ENCODE peak calls at places on chromosomes 6 and 20, in seven cellular contexts. One of them, this sample, is unnamed. For H3K27me3, the result is how much of the 10 kb centered on the place peaks cover.

GRCh38 chr6:121158438-121158837 is 175.8 kb downstream of the TBC1D32 start:
- ATAC-seq in HepG2: no peak
- ATAC-seq in K562: no peak
- ATAC-seq in GM12878: no peak
- ATAC-seq in Panc1: no peak
- ATAC-seq in GM23338: no peak
- ATAC-seq in HCT116: no peak
- ATAC-seq in this sample: no peak

GRCh38 chr6:46674410-46674809 is 13.3 kb upstream of the TDRD6 start:
- ATAC-seq in HCT116: no peak
- ATAC-seq in HepG2: no peak
- ATAC-seq in K562: no peak
- ATAC-seq in GM23338: no peak
- ATAC-seq in GM12878: no peak
- ATAC-seq in Panc1: no peak
- ATAC-seq in this sample: no peak

GRCh38 chr6:12363651-12364381 is 73.7 kb downstream of the EDN1 start:
- ATAC-seq in K562: no peak
- ATAC-seq in GM12878: peak
- ATAC-seq in HepG2: peak
- ATAC-seq in Panc1: no peak
- ATAC-seq in HCT116: no peak
- ATAC-seq in GM23338: no peak
- ATAC-seq in this sample: peak

GRCh38 chr20:33787253-33787891 is 23.8 kb upstream of the CHMP4B start:
- ATAC-seq in HepG2: no peak
- ATAC-seq in GM12878: no peak
- ATAC-seq in GM23338: no peak
- ATAC-seq in HCT116: no peak
- ATAC-seq in K562: no peak
- ATAC-seq in Panc1: no peak
- ATAC-seq in this sample: no peak

GRCh38 chr20:57013741-57014140 is 252.7 kb downstream of the BMP7 start:
- ATAC-seq in GM23338: peak
- ATAC-seq in HCT116: no peak
- ATAC-seq in HepG2: peak
- ATAC-seq in K562: peak
- ATAC-seq in Panc1: no peak
- ATAC-seq in GM12878: no peak
- ATAC-seq in this sample: no peak

GRCh38 chr20:62832951-62833391 is 16.1 kb downstream of the COL9A3 start:
- ATAC-seq in HCT116: peak
- ATAC-seq in HepG2: peak
- ATAC-seq in GM12878: peak
- ATAC-seq in Panc1: no peak
- ATAC-seq in GM23338: peak
- ATAC-seq in K562: no peak
- ATAC-seq in this sample: peak

GRCh38 chr6:17768388-17768787 is 61.7 kb upstream of the NUP153 start:
- ATAC-seq in GM23338: peak
- ATAC-seq in HCT116: no peak
- ATAC-seq in HepG2: peak
- ATAC-seq in K562: peak
- ATAC-seq in Panc1: no peak
- ATAC-seq in GM12878: no peak
- ATAC-seq in this sample: no peak

GRCh38 chr6:149636116-149636515 is 12.4 kb downstream of the KATNA1 start:
- ATAC-seq in HCT116: peak
- ATAC-seq in GM23338: no peak
- ATAC-seq in Panc1: no peak
- ATAC-seq in K562: no peak
- ATAC-seq in GM12878: no peak
- ATAC-seq in HepG2: no peak
- ATAC-seq in this sample: no peak

GRCh38 chr20:63823691-63824311 is 7.3 kb downstream of the ZBTB46 start:
- ATAC-seq in HCT116: no peak
- ATAC-seq in GM23338: no peak
- ATAC-seq in GM12878: no peak
- ATAC-seq in Panc1: no peak
- ATAC-seq in HepG2: no peak
- ATAC-seq in K562: no peak
- ATAC-seq in this sample: no peak

GRCh38 chr20:57053067-57053466 is 213.4 kb downstream of the BMP7 start:
- ATAC-seq in Panc1: no peak
- ATAC-seq in GM12878: no peak
- ATAC-seq in GM23338: no peak
- ATAC-seq in HCT116: no peak
- ATAC-seq in K562: no peak
- ATAC-seq in HepG2: no peak
- ATAC-seq in this sample: no peak

GRCh38 chr6:97240222-97240621 is 42.8 kb downstream of the MMS22L start:
- ATAC-seq in K562: no peak
- ATAC-seq in HepG2: no peak
- ATAC-seq in Panc1: no peak
- ATAC-seq in GM12878: no peak
- ATAC-seq in GM23338: no peak
- ATAC-seq in HCT116: peak
- ATAC-seq in this sample: no peak

GRCh38 chr6:25173951-25174474 is 105.2 kb upstream of the CARMIL1 start:
- ATAC-seq in K562: no peak
- ATAC-seq in HepG2: peak
- ATAC-seq in GM23338: no peak
- ATAC-seq in GM12878: peak
- ATAC-seq in HCT116: peak
- ATAC-seq in Panc1: no peak
- ATAC-seq in this sample: no peak

GRCh38 chr6:27505209-27506027 is 32.5 kb upstream of the ZNF184 start:
- ATAC-seq in GM23338: peak
- ATAC-seq in GM12878: peak
- ATAC-seq in K562: peak
- ATAC-seq in Panc1: peak
- ATAC-seq in HCT116: peak
- ATAC-seq in HepG2: peak
- ATAC-seq in this sample: peak

GRCh38 chr6:141675957-141676356 is 456.8 kb upstream of the GJE1 start:
- ATAC-seq in HepG2: no peak
- ATAC-seq in HCT116: peak
- ATAC-seq in K562: no peak
- ATAC-seq in GM23338: no peak
- ATAC-seq in Panc1: no peak
- ATAC-seq in GM12878: no peak
- ATAC-seq in this sample: no peak

GRCh38 chr6:169427856-169428255 is 174.2 kb upstream of the THBS2 start:
- ATAC-seq in Panc1: no peak
- ATAC-seq in GM23338: peak
- ATAC-seq in HepG2: peak
- ATAC-seq in GM12878: no peak
- ATAC-seq in K562: no peak
- ATAC-seq in HCT116: peak
- ATAC-seq in this sample: peak

GRCh38 chr6:12621766-12622165 is 94.8 kb upstream of the PHACTR1 start:
- ATAC-seq in GM12878: peak
- ATAC-seq in HCT116: no peak
- ATAC-seq in GM23338: no peak
- ATAC-seq in HepG2: no peak
- ATAC-seq in K562: no peak
- ATAC-seq in Panc1: no peak
- ATAC-seq in this sample: no peak

GRCh38 chr20:5833309-5833941 is 83.2 kb downstream of the SHLD1 start:
- ATAC-seq in GM12878: no peak
- ATAC-seq in Panc1: no peak
- ATAC-seq in HCT116: no peak
- ATAC-seq in K562: no peak
- ATAC-seq in HepG2: no peak
- ATAC-seq in GM23338: no peak
- ATAC-seq in this sample: no peak

GRCh38 chr6:158907931-158908330 is 88.8 kb upstream of the EZR start:
- ATAC-seq in Panc1: no peak
- ATAC-seq in GM12878: no peak
- ATAC-seq in HepG2: no peak
- ATAC-seq in GM23338: no peak
- ATAC-seq in K562: no peak
- ATAC-seq in HCT116: no peak
- ATAC-seq in this sample: no peak

GRCh38 chr6:1514078-1514477 is 95.6 kb upstream of the FOXC1 start:
- ATAC-seq in HepG2: no peak
- ATAC-seq in HCT116: no peak
- ATAC-seq in K562: no peak
- ATAC-seq in GM23338: no peak
- ATAC-seq in Panc1: no peak
- ATAC-seq in GM12878: no peak
- ATAC-seq in this sample: no peak

GRCh38 chr6:38846844-38847243 is 131.7 kb downstream of the DNAH8 start:
- ATAC-seq in HepG2: no peak
- ATAC-seq in GM23338: no peak
- ATAC-seq in HCT116: peak
- ATAC-seq in Panc1: no peak
- ATAC-seq in GM12878: no peak
- ATAC-seq in K562: no peak
- ATAC-seq in this sample: no peak

GRCh38 chr6:128580224-128581110 is 60.1 kb upstream of the PTPRK start:
- ATAC-seq in HepG2: no peak
- ATAC-seq in Panc1: no peak
- ATAC-seq in HCT116: no peak
- ATAC-seq in GM12878: no peak
- ATAC-seq in GM23338: peak
- ATAC-seq in K562: no peak
- ATAC-seq in this sample: no peak

DNA sequence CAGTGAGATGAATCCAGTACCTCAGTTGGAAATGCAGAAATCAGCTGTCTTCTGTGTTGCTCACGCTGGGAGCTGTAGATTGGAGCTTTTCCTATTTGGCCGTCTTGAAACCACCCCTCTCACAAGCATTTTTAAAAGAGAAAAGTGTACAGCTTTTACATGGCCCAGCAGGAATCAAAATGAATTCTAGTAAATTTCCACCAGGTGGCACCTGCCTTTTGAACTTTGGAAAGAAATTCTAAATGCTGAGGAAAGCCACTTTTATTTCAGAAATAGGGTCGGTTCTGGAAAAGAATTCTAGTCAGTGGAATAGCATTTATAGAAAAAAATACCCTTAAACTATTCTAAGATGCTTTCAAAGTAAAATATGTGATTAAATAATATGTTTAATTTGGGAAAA is 647.8 kb downstream of the CD109 start:
- ATAC-seq in GM12878: peak
- ATAC-seq in HepG2: peak
- ATAC-seq in Panc1: no peak
- ATAC-seq in K562: no peak
- ATAC-seq in GM23338: no peak
- ATAC-seq in HCT116: peak
- ATAC-seq in this sample: no peak
- TF ChIP-seq CTCF in GM12878: no peak
- TF ChIP-seq CTCF in HepG2: peak
- TF ChIP-seq CTCF in Panc1: peak
- TF ChIP-seq CTCF in K562: no peak
- TF ChIP-seq CTCF in GM23338: peak
- TF ChIP-seq CTCF in HCT116: peak
- TF ChIP-seq CTCF in this sample: peak

GRCh38 chr6:50589751-50590470 is 123.4 kb upstream of the TFAP2D start:
- ATAC-seq in GM23338: no peak
- ATAC-seq in K562: no peak
- ATAC-seq in HepG2: no peak
- ATAC-seq in GM12878: no peak
- ATAC-seq in HCT116: no peak
- ATAC-seq in Panc1: no peak
- ATAC-seq in this sample: no peak

GRCh38 chr6:50591135-50591534 is 122.2 kb upstream of the TFAP2D start:
- ATAC-seq in K562: no peak
- ATAC-seq in HepG2: no peak
- ATAC-seq in GM23338: peak
- ATAC-seq in Panc1: no peak
- ATAC-seq in HCT116: no peak
- ATAC-seq in GM12878: no peak
- ATAC-seq in this sample: no peak

GRCh38 chr6:50586074-50586473 is 127.3 kb upstream of the TFAP2D start:
- ATAC-seq in GM12878: no peak
- ATAC-seq in HepG2: no peak
- ATAC-seq in GM23338: peak
- ATAC-seq in HCT116: no peak
- ATAC-seq in K562: no peak
- ATAC-seq in Panc1: no peak
- ATAC-seq in this sample: no peak
- H3K27me3 ChIP-seq in GM12878: under half
- H3K27me3 ChIP-seq in HepG2: under half
- H3K27me3 ChIP-seq in GM23338: under half
- H3K27me3 ChIP-seq in HCT116: under half
- H3K27me3 ChIP-seq in K562: under half
- H3K27me3 ChIP-seq in Panc1: under half
- H3K27me3 ChIP-seq in this sample: under half

DNA sequence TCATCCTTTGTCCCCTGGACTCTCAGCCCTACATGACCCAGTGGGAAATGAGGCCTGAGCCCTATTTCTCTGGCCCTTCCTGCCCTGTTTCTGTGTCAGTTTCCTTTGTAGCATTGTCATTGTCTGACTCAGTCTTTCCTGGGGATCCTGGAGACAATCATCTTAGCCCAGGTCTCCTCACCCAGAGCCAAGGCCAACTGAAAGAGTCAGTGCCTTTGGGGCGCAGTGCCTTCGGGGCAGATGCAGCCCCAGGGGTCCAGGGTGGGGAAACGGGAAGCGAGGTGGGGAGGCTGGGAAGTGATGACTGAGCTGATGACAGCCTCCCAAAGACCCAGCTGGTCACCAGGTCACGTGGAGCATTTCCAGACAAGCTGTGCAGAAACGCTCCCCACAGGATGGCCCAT is 93.3 kb upstream of the SULF2 start:
- ATAC-seq in GM23338: no peak
- ATAC-seq in Panc1: no peak
- ATAC-seq in HepG2: no peak
- ATAC-seq in GM12878: no peak
- ATAC-seq in HCT116: no peak
- ATAC-seq in K562: no peak
- ATAC-seq in this sample: peak
- TF ChIP-seq POLR2AphosphoS5 in GM23338: no peak
- TF ChIP-seq POLR2AphosphoS5 in Panc1: no peak
- TF ChIP-seq POLR2AphosphoS5 in HepG2: no peak
- TF ChIP-seq POLR2AphosphoS5 in GM12878: no peak
- TF ChIP-seq POLR2AphosphoS5 in HCT116: no peak
- TF ChIP-seq POLR2AphosphoS5 in K562: no peak
- TF ChIP-seq POLR2AphosphoS5 in this sample: no peak

GRCh38 chr6:163428373-163428772 is 13.9 kb downstream of the QKI start:
- ATAC-seq in GM23338: no peak
- ATAC-seq in K562: no peak
- ATAC-seq in HCT116: no peak
- ATAC-seq in HepG2: no peak
- ATAC-seq in GM12878: no peak
- ATAC-seq in Panc1: no peak
- ATAC-seq in this sample: no peak

GRCh38 chr6:163423696-163424095 is 9.2 kb downstream of the QKI start:
- ATAC-seq in GM12878: no peak
- ATAC-seq in HepG2: no peak
- ATAC-seq in Panc1: no peak
- ATAC-seq in K562: no peak
- ATAC-seq in GM23338: no peak
- ATAC-seq in HCT116: no peak
- ATAC-seq in this sample: no peak

GRCh38 chr6:163432300-163432699 is 17.8 kb downstream of the QKI start:
- ATAC-seq in HepG2: no peak
- ATAC-seq in GM23338: no peak
- ATAC-seq in GM12878: peak
- ATAC-seq in Panc1: no peak
- ATAC-seq in K562: peak
- ATAC-seq in HCT116: no peak
- ATAC-seq in this sample: no peak

GRCh38 chr6:163429858-163430448 is 15.4 kb downstream of the QKI start:
- ATAC-seq in GM23338: peak
- ATAC-seq in HepG2: no peak
- ATAC-seq in Panc1: no peak
- ATAC-seq in GM12878: no peak
- ATAC-seq in HCT116: no peak
- ATAC-seq in K562: no peak
- ATAC-seq in this sample: no peak

GRCh38 chr6:163427498-163428254 is 13.2 kb downstream of the QKI start:
- ATAC-seq in HCT116: no peak
- ATAC-seq in HepG2: peak
- ATAC-seq in GM23338: no peak
- ATAC-seq in GM12878: peak
- ATAC-seq in Panc1: no peak
- ATAC-seq in K562: peak
- ATAC-seq in this sample: peak
- TF ChIP-seq CTCF in HCT116: no peak
- TF ChIP-seq CTCF in HepG2: peak
- TF ChIP-seq CTCF in GM23338: peak
- TF ChIP-seq CTCF in GM12878: no peak
- TF ChIP-seq CTCF in Panc1: peak
- TF ChIP-seq CTCF in K562: no peak
- TF ChIP-seq CTCF in this sample: peak